ENCODE peak calls at places on chromosomes 11 and 22, in five cellular contexts. E is suprapubic skin, J is body of pancreas, X is adrenal gland, T is uterus. C is an unnamed sample.

GRCh38 chr22:19974935-19975706 is 33.5 kb upstream of the TXNRD2 start:
- DNase-seq in T (no peak), J (no peak), E (no peak), X (no peak), C (no peak)

GRCh38 chr11:5600374-5600851 is 4.0 kb downstream of the TRIM6 start:
- DNase-seq in J (peak), T (peak), X (peak), E (no peak), C (peak)

GRCh38 chr11:111441443-111441842 is 62.4 kb upstream of the POU2AF1 start:
- DNase-seq in J (no peak), X (no peak), T (peak), E (no peak), C (peak)

GRCh38 chr11:5004429-5005274 is 10.0 kb downstream of the OR51L1 start:
- DNase-seq in J (peak), E (no peak), X (peak), T (no peak), C (no peak)

GRCh38 chr11:67539588-67539987 is 16.3 kb upstream of the CABP2 start:
- DNase-seq in J (no peak), T (no peak), E (no peak), X (no peak), C (peak)

GRCh38 chr11:97610000-97610399 is 1220.2 kb downstream of the JRKL start:
- DNase-seq in X (no peak), E (no peak), J (no peak), T (no peak), C (no peak)

GRCh38 chr22:24285245-24285644 is 14.6 kb downstream of the SPECC1L start:
- DNase-seq in X (no peak), T (no peak), J (no peak), E (no peak), C (no peak)

GRCh38 chr11:119306373-119306890 is 10.5 kb downstream of the MCAM start:
- DNase-seq in E (no peak), T (peak), X (peak), J (peak), C (no peak)

GRCh38 chr11:35717043-35717442 is 54.5 kb downstream of the TRIM44 start:
- DNase-seq in X (no peak), T (no peak), J (no peak), E (no peak), C (no peak)

GRCh38 chr11:112235750-112236390 is 9.6 kb downstream of the PTS start:
- DNase-seq in E (no peak), T (no peak), J (no peak), X (no peak), C (no peak)

GRCh38 chr11:86230196-86230813 is 14.2 kb upstream of the EED start:
- DNase-seq in J (no peak), X (no peak), T (no peak), E (no peak), C (no peak)

GRCh38 chr11:111045408-111045806 is 200.1 kb upstream of the POU2AF2 start:
- DNase-seq in E (no peak), J (no peak), T (no peak), X (no peak), C (no peak)

GRCh38 chr11:126790550-126790981 is 210.0 kb downstream of the KIRREL3 start:
- DNase-seq in X (no peak), J (no peak), E (no peak), T (no peak), C (no peak)

GRCh38 chr22:28984482-28985158 is 77.0 kb downstream of the C22orf31 start:
- DNase-seq in X (no peak), J (no peak), E (no peak), T (no peak), C (no peak)

GRCh38 chr11:95506777-95507176 is 275.8 kb upstream of the SESN3 start:
- DNase-seq in J (no peak), E (no peak), T (no peak), X (no peak), C (no peak)

GRCh38 chr11:57399928-57400578 is 9.6 kb upstream of the PRG2 start:
- DNase-seq in J (no peak), E (no peak), T (no peak), X (no peak), C (no peak)

GRCh38 chr22:41140365-41140957 is 48.1 kb downstream of the EP300 start:
- DNase-seq in T (no peak), X (peak), J (no peak), E (no peak), C (no peak)

GRCh38 chr11:7348432-7349298 is 97.0 kb downstream of the SYT9 start:
- DNase-seq in E (no peak), J (no peak), X (no peak), T (no peak), C (no peak)
- H3K27ac ChIP-seq in E (no peak), J (no peak), X (no peak), T (peak), C (no peak)

GRCh38 chr11:62603072-62603408 is 1.4 kb upstream of the MTA2 start:
- DNase-seq in T (no peak), X (no peak), E (no peak), J (no peak), C (no peak)

GRCh38 chr11:62601114-62601363 is 626 bp downstream of the MTA2 start:
- DNase-seq in X (peak), J (peak), T (no peak), E (no peak), C (peak)

GRCh38 chr11:62603771-62604170 is 2.1 kb upstream of the MTA2 start:
- DNase-seq in X (no peak), E (no peak), T (no peak), J (no peak), C (no peak)

GRCh38 chr11:62601364-62602140 is at the start of gene MTA2:
- DNase-seq in X (peak), E (peak), T (peak), J (peak), C (peak)

GRCh38 chr11:62602141-62603071 is 741 bp upstream of the MTA2 start:
- DNase-seq in J (peak), E (peak), T (peak), X (peak), C (peak)
- TF ChIP-seq POLR2A in J (no peak), E (no peak), T (no peak), X (no peak), C (no peak)

GRCh38 chr22:38308791-38309498 is 8.3 kb downstream of the CSNK1E start:
- DNase-seq in X (no peak), J (no peak), T (no peak), E (no peak), C (no peak)

GRCh38 chr22:38303974-38304373 is 13.3 kb downstream of the CSNK1E start:
- DNase-seq in T (no peak), X (no peak), J (no peak), E (no peak), C (no peak)

GRCh38 chr22:38302906-38303305 is 14.3 kb downstream of the CSNK1E start:
- DNase-seq in T (no peak), X (no peak), E (no peak), J (no peak), C (no peak)

GRCh38 chr22:38304526-38304925 is 12.7 kb downstream of the CSNK1E start:
- DNase-seq in J (no peak), X (peak), E (no peak), T (no peak), C (no peak)

GRCh38 chr22:38305481-38306448 is 11.5 kb downstream of the CSNK1E start:
- DNase-seq in T (no peak), X (no peak), J (peak), E (no peak), C (no peak)
- H3K27ac ChIP-seq in T (peak), X (peak), J (peak), E (peak), C (peak)

GRCh38 chr11:59145534-59145933 is 2.9 kb downstream of the FAM111A start:
- DNase-seq in J (no peak), E (no peak), T (no peak), X (no peak), C (no peak)

GRCh38 chr11:59142530-59143507 is at the start of gene FAM111A:
- DNase-seq in E (peak), T (peak), J (peak), X (peak), C (peak)

GRCh38 chr11:59141673-59142460 is 789 bp upstream of the FAM111A start:
- DNase-seq in X (no peak), J (no peak), E (no peak), T (no peak), C (no peak)

GRCh38 chr11:59144096-59144495 is 1.4 kb downstream of the FAM111A start:
- DNase-seq in E (no peak), J (no peak), X (no peak), T (no peak), C (no peak)

GRCh38 chr11:59144579-59145345 is 2.1 kb downstream of the FAM111A start:
- DNase-seq in J (peak), E (peak), T (peak), X (peak), C (peak)
- TF ChIP-seq POLR2A in J (peak), E (no peak), T (peak), X (peak), C (no peak)

GRCh38 chr11:77073328-77074001 is 6.7 kb downstream of the CAPN5 start:
- DNase-seq in X (peak), E (peak), J (peak), T (peak), C (peak)

GRCh38 chr11:77072851-77073327 is 6.1 kb downstream of the CAPN5 start:
- DNase-seq in T (no peak), E (no peak), X (no peak), J (no peak), C (no peak)

GRCh38 chr11:77075425-77075905 is 8.7 kb downstream of the CAPN5 start:
- DNase-seq in T (no peak), J (no peak), X (no peak), E (no peak), C (peak)

GRCh38 chr11:77074205-77074604 is 7.4 kb downstream of the CAPN5 start:
- DNase-seq in T (peak), X (no peak), J (peak), E (no peak), C (peak)

GRCh38 chr11:77074626-77075221 is 8.0 kb downstream of the CAPN5 start:
- DNase-seq in J (no peak), X (no peak), T (peak), E (no peak), C (peak)
- H3K27ac ChIP-seq in J (peak), X (peak), T (peak), E (peak), C (peak)

DNA sequence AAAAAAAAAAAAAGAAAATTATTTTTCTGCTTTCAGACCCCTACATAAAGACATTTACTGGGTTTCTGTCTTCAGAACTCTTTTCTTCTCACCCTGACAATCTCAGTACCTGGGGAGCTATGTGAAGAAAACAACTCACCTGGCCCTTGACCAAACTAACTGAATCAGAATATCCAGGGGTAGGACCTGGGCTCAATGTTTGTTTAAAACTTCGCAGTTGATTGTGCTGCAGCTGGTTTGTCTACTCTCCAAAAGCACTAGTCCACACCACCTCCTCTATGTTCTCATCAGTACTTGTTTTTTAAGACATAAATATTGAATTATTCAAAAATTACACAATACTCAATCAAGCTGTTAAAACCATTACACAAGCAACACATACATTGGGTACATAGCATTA is 34.8 kb downstream of the EIF3F start:
- DNase-seq in X (no peak), E (no peak), J (no peak), T (no peak), C (no peak)
- TF ChIP-seq POLR2A in X (no peak), E (no peak), J (no peak), T (no peak), C (no peak)